ENCODE peak calls at places on chromosomes 12 and 14, in seven cellular contexts. C is heart left ventricle, R is ascending aorta, H is hepatocyte, O is uterus, Y is astrocyte, T is transverse colon. G is an unnamed sample.

GRCh38 chr12:84814664-84815245 is 97.8 kb downstream of the SLC6A15 start:
- DNase-seq in O (no peak), C (no peak), Y (peak), H (no peak), T (no peak), R (no peak), G (no peak)

GRCh38 chr12:101045486-101046474 is 164.3 kb downstream of the SLC5A8 start:
- DNase-seq in H (no peak), T (no peak), R (no peak), C (peak), Y (peak), O (no peak), G (no peak)

GRCh38 chr12:113897406-113897805 is 68.7 kb downstream of the RBM19 start:
- DNase-seq in O (no peak), T (no peak), Y (no peak), R (no peak), C (no peak), H (no peak), G (no peak)

GRCh38 chr12:124774462-124775167 is 89.0 kb downstream of the SCARB1 start:
- DNase-seq in R (no peak), T (peak), H (no peak), C (no peak), O (peak), Y (peak), G (peak)

GRCh38 chr12:45933504-45933903 is 56.9 kb downstream of the SCAF11 start:
- DNase-seq in Y (no peak), C (no peak), T (no peak), H (no peak), O (no peak), R (no peak), G (no peak)

GRCh38 chr14:58646479-58646878 is 8.7 kb downstream of the DACT1 start:
- DNase-seq in C (no peak), Y (no peak), R (no peak), O (no peak), T (no peak), H (no peak), G (no peak)

GRCh38 chr12:81726634-81727033 is 32.5 kb downstream of the PPFIA2 start:
- DNase-seq in R (no peak), H (no peak), T (no peak), C (no peak), Y (no peak), O (no peak), G (no peak)

GRCh38 chr12:117273091-117273490 is 82.8 kb upstream of the FBXO21 start:
- DNase-seq in R (no peak), C (peak), H (no peak), O (no peak), Y (no peak), T (no peak), G (no peak)

GRCh38 chr14:95545769-95546168 is 10.9 kb downstream of the GLRX5 start:
- DNase-seq in R (no peak), H (no peak), O (no peak), T (no peak), C (no peak), Y (peak), G (no peak)

GRCh38 chr12:132185698-132186097 is 41.4 kb downstream of the NOC4L start:
- DNase-seq in T (no peak), Y (no peak), R (no peak), C (no peak), O (no peak), H (no peak), G (no peak)

GRCh38 chr12:75954076-75954475 is 77.5 kb downstream of the PHLDA1 start:
- DNase-seq in C (no peak), O (no peak), H (peak), R (no peak), T (no peak), Y (peak), G (peak)

GRCh38 chr14:84882830-84883229 is 647.1 kb upstream of the FLRT2 start:
- DNase-seq in C (no peak), Y (no peak), R (no peak), T (no peak), H (no peak), O (no peak), G (no peak)

GRCh38 chr12:40970320-40970907 is 217.7 kb upstream of the PDZRN4 start:
- DNase-seq in C (no peak), O (no peak), T (no peak), R (no peak), Y (no peak), H (no peak), G (no peak)

GRCh38 chr12:49888461-49889151 is 15.1 kb downstream of the FAIM2 start:
- DNase-seq in H (no peak), Y (no peak), O (no peak), C (no peak), R (no peak), T (peak), G (no peak)

GRCh38 chr12:70459786-70460185 is 93.7 kb downstream of the KCNMB4 start:
- DNase-seq in T (no peak), R (no peak), O (no peak), Y (no peak), H (no peak), C (no peak), G (no peak)

GRCh38 chr12:41473441-41473840 is 285.3 kb downstream of the PDZRN4 start:
- DNase-seq in R (no peak), T (no peak), C (no peak), H (peak), Y (no peak), O (no peak), G (no peak)

GRCh38 chr14:90062852-90063539 is 1.2 kb downstream of the KCNK13 start:
- DNase-seq in C (no peak), H (no peak), Y (no peak), T (no peak), O (no peak), R (no peak), G (no peak)

GRCh38 chr14:103521438-103521961 is 1.1 kb downstream of the CKB start:
- DNase-seq in T (no peak), R (no peak), C (no peak), Y (no peak), H (no peak), O (no peak), G (no peak)

GRCh38 chr12:121764808-121765207 is 28.7 kb downstream of the RHOF start:
- DNase-seq in R (no peak), O (no peak), Y (no peak), C (no peak), H (no peak), T (no peak), G (no peak)

GRCh38 chr14:104119700-104120251 is 18.6 kb upstream of the KIF26A start:
- DNase-seq in H (no peak), Y (no peak), T (peak), R (no peak), C (peak), O (no peak), G (no peak)

GRCh38 chr12:32134144-32134888 is 27.7 kb downstream of the BICD1 start:
- DNase-seq in O (no peak), R (no peak), C (no peak), H (no peak), Y (peak), T (peak), G (peak)

GRCh38 chr12:108600702-108601007 is 2.8 kb upstream of the TMEM119 start:
- DNase-seq in R (no peak), T (no peak), Y (no peak), C (no peak), O (no peak), H (no peak), G (no peak)

GRCh38 chr12:84497819-84498218 is 414.8 kb downstream of the SLC6A15 start:
- DNase-seq in C (no peak), H (no peak), O (no peak), Y (no peak), T (no peak), R (no peak), G (peak)

GRCh38 chr14:61320806-61321384 is 484 bp upstream of the PRKCH start:
- DNase-seq in C (peak), T (no peak), O (peak), Y (no peak), R (no peak), H (peak), G (no peak)

GRCh38 chr14:53509227-53509822 is 356.2 kb upstream of the DDHD1 start:
- DNase-seq in C (peak), R (no peak), O (peak), Y (peak), T (peak), H (peak), G (peak)

GRCh38 chr12:79725987-79726386 is 35.2 kb upstream of the PAWR start:
- DNase-seq in Y (peak), H (no peak), O (no peak), R (no peak), T (no peak), C (no peak), G (peak)

GRCh38 chr14:99188721-99189120 is 83.3 kb downstream of the BCL11B start:
- DNase-seq in Y (no peak), R (no peak), H (no peak), T (no peak), O (no peak), C (no peak), G (no peak)

GRCh38 chr14:50311974-50312733 is at the start of the genes DMAC2L and L2HGDH:
- DNase-seq in T (peak), R (peak), Y (peak), O (peak), H (peak), C (peak), G (peak)

GRCh38 chr14:35068238-35069012 is 22.4 kb downstream of the FAM177A1 start:
- DNase-seq in Y (no peak), T (no peak), R (no peak), C (no peak), H (peak), O (no peak), G (no peak)

GRCh38 chr12:65948320-65949008 is 124.2 kb downstream of the HMGA2 start:
- DNase-seq in Y (peak), H (peak), O (peak), C (peak), T (peak), R (no peak), G (no peak)

GRCh38 chr12:94261781-94262180 is 113.4 kb downstream of the PLXNC1 start:
- DNase-seq in R (no peak), O (no peak), Y (no peak), C (no peak), T (no peak), H (no peak), G (no peak)
- H3K4me3 ChIP-seq in R (peak), O (peak), Y (peak), C (peak), T (peak), H (no peak), G (no peak)

GRCh38 chr12:11598900-11599299 is 50.6 kb upstream of the ETV6 start:
- DNase-seq in H (no peak), T (no peak), R (no peak), C (no peak), Y (no peak), O (no peak), G (no peak)
- H3K27ac ChIP-seq in H (no peak), T (no peak), R (no peak), C (no peak), Y (no peak), O (no peak), G (no peak)

GRCh38 chr14:65864993-65865392 is 452.5 kb downstream of the FUT8 start:
- DNase-seq in O (no peak), T (no peak), R (no peak), H (no peak), C (no peak), Y (no peak), G (no peak)

GRCh38 chr14:65866906-65867305 is 454.4 kb downstream of the FUT8 start:
- DNase-seq in H (peak), R (no peak), T (peak), Y (no peak), O (no peak), C (no peak), G (peak)

GRCh38 chr14:65864549-65864948 is 452.0 kb downstream of the FUT8 start:
- DNase-seq in O (no peak), C (no peak), Y (no peak), T (no peak), H (no peak), R (no peak), G (no peak)

GRCh38 chr14:65866422-65866821 is 453.9 kb downstream of the FUT8 start:
- DNase-seq in Y (no peak), C (no peak), R (no peak), T (no peak), H (no peak), O (no peak), G (peak)

DNA sequence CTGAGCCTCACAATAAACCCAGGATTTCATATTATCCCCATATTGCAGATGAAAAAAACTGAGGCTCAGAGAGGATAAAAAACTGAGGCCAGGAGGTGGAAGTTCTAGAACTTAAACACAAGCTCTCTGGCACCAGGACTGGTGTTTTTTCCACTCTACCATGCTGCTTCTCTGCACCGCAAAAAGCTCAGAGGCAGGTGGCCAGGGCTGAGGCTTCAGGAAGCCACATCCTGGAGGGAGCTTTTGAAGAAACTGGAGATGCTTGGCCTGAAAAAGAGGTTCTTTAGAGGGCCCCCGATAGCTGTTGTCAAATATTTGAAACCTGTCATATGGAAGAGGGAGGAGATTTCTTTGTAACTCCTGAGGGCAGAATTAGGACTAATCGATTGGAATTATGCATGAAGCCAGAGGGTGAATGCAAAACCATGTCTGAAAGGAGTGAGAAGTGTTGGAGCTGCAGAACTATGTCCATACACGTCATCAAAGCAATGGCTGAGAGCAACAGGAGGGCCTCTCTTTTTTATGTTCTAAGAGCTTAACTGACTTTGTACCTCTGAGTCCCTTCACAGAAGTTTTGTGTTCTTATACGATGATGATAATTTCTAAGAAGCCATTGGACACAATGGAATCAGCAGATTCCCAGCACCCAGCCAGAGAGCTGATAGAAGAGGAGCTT is 448.6 kb downstream of the FUT8 start:
- DNase-seq in O (no peak), C (no peak), R (no peak), Y (no peak), H (no peak), T (no peak), G (no peak)
- H3K4me3 ChIP-seq in O (no peak), C (no peak), R (no peak), Y (no peak), H (no peak), T (no peak), G (no peak)

GRCh38 chr12:128970110-128970509 is 116.8 kb downstream of the GLT1D1 start:
- DNase-seq in O (no peak), R (no peak), T (no peak), C (no peak), Y (no peak), H (no peak), G (no peak)
- H3K27ac ChIP-seq in O (no peak), R (no peak), T (no peak), C (no peak), Y (no peak), H (no peak), G (no peak)

GRCh38 chr12:111411187-111411764 is 5.6 kb downstream of the SH2B3 start:
- DNase-seq in C (peak), T (no peak), Y (no peak), R (no peak), H (no peak), O (no peak), G (no peak)
- H3K4me3 ChIP-seq in C (no peak), T (no peak), Y (no peak), R (no peak), H (no peak), O (no peak), G (no peak)

DNA sequence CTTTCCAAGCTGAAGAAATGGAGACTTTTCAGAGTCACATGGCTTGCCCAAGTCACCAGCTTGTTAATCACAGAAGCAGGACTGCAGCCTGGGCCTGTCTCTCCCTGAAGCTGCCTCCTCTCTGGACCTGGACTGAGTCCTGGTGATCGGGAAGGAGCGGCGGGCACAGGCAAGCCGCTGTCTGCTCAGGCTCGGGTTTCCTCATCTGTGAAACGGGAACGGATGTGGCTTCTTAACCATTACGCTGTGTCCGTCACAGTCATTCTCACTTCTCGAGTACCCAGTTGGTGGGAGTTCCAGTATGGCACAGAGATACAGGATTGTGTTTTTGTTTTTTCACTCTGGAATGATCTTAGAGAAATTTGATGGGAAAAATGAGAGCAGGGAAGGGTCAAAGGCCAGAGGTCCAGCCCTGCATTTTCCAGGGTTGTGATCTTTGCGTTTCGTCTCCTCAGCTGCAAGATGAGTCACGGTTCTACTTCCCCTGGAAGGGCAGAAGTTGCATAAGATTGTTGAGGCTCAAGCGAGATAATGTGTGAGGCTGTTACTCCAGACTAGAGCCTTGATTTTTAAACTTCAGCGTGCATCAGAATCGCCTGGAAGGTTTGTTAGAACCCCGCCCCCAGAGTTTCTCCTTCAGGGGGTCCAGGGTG is 7.6 kb upstream of the LRTM2 start:
- DNase-seq in Y (peak), O (no peak), C (peak), T (no peak), H (peak), R (no peak), G (peak)
- H3K27ac ChIP-seq in Y (no peak), O (peak), C (no peak), T (peak), H (peak), R (peak), G (no peak)

DNA sequence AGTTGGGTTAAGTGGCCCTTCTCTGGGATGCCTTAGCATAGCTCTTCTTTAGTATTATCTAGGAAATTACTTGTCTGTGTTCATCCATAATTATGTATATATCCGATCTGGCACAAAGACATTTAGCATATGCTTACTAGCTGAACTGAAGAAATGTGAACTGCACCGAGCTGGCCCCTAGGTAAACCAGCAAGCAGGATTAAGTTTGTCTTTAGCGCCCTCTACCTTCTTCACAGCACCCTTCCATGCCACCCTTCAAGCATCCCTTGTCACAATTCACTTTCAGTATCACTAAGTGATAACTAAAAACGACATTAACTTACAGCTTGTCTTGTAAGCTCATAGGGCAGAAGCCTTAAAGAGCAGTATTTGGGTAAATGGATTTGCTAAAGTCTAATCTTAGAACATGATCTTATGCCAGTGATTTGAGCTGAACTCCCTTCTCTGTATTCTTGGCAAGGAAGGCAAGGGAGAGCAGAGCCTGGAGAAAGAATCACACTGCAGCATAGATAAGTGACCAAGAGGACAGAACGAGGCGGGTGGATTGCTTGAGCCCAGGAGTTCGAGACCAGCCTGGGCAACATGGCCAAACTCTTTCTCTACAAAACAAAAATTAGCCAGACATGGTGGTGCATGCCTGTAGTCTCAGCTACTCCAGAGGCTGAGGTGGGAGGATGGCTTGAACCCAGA is 2.6 kb upstream of the HAL start:
- DNase-seq in Y (peak), O (no peak), T (peak), C (no peak), R (no peak), H (peak), G (peak)
- H3K4me3 ChIP-seq in Y (no peak), O (no peak), T (no peak), C (no peak), R (no peak), H (no peak), G (no peak)